ENCODE peak calls at places on chromosome 20, in eight cellular contexts. P, Z, F, E, B, L, S and M are unnamed samples.

GRCh38 chr20:53949319-53949839 is 121.0 kb downstream of the BCAS1 start:
- DNase-seq in P (peak; percentile 95), Z (peak; percentile 38), F (peak; percentile 69), E (peak; percentile 91), B (peak; percentile 98), L (peak; percentile 41), S (peak; percentile 77), M (peak; percentile 91)

GRCh38 chr20:878511-879307 is 37.4 kb downstream of the ANGPT4 start:
- DNase-seq in P (no peak), Z (no peak), F (no peak), E (peak; percentile 3), B (no peak), L (no peak), S (no peak), M (peak; percentile 41)

GRCh38 chr20:24063100-24063499 is 74.5 kb upstream of the GGTLC1 start:
- DNase-seq in P (no peak), Z (no peak), F (no peak), E (no peak), B (no peak), L (no peak), S (no peak), M (no peak)

GRCh38 chr20:57438552-57438951 is 47.4 kb downstream of the RBM38 start:
- DNase-seq in P (no peak), Z (no peak), F (no peak), E (no peak), B (no peak), L (no peak), S (no peak), M (no peak)

GRCh38 chr20:45390931-45391330 is 12.8 kb upstream of the TP53TG5 start:
- DNase-seq in P (no peak), Z (no peak), F (no peak), E (no peak), B (no peak), L (no peak), S (no peak), M (no peak)

GRCh38 chr20:23637282-23638221 is at the start of gene CST3:
- DNase-seq in P (peak; percentile 84), Z (peak; percentile 94), F (peak; percentile 96), E (peak; percentile 90), B (peak; percentile 72), L (peak; percentile 56), S (peak; percentile 95), M (peak; percentile 82)

GRCh38 chr20:8301655-8302054 is 169.6 kb downstream of the PLCB1 start:
- DNase-seq in P (no peak), Z (no peak), F (no peak), E (no peak), B (peak; percentile 76), L (no peak), S (no peak), M (peak; percentile 81)

GRCh38 chr20:40080059-40080652 is 608.9 kb downstream of the MAFB start:
- DNase-seq in P (no peak), Z (no peak), F (no peak), E (no peak), B (no peak), L (no peak), S (no peak), M (no peak)

GRCh38 chr20:58017237-58017969 is 211.1 kb downstream of the ANKRD60 start:
- DNase-seq in P (peak; percentile 69), Z (peak; percentile 26), F (no peak), E (peak; percentile 79), B (peak; percentile 83), L (no peak), S (peak; percentile 54), M (no peak)

GRCh38 chr20:36628076-36628475 is 17.9 kb downstream of the SLA2 start:
- DNase-seq in P (peak; percentile 22), Z (no peak), F (no peak), E (no peak), B (no peak), L (no peak), S (no peak), M (no peak)

GRCh38 chr20:4341804-4342560 is 326.6 kb upstream of the RNF24 start:
- DNase-seq in P (peak; percentile 26), Z (no peak), F (no peak), E (peak; percentile 69), B (peak; percentile 88), L (peak; percentile 37), S (no peak), M (peak; percentile 11)

GRCh38 chr20:884983-885952 is 30.9 kb downstream of the ANGPT4 start:
- DNase-seq in P (peak; percentile 19), Z (peak; percentile 61), F (no peak), E (peak; percentile 14), B (peak; percentile 10), L (no peak), S (peak; percentile 55), M (peak; percentile 34)

GRCh38 chr20:20872420-20872819 is 160.0 kb upstream of the RALGAPA2 start:
- DNase-seq in P (no peak), Z (no peak), F (no peak), E (no peak), B (no peak), L (no peak), S (no peak), M (no peak)

GRCh38 chr20:24653306-24653705 is 183.9 kb downstream of the SYNDIG1 start:
- DNase-seq in P (no peak), Z (no peak), F (no peak), E (no peak), B (no peak), L (no peak), S (no peak), M (no peak)

GRCh38 chr20:3088031-3088430 is 3.5 kb upstream of the AVP start:
- DNase-seq in P (no peak), Z (no peak), F (no peak), E (no peak), B (no peak), L (no peak), S (no peak), M (no peak)
- H3K4me3 ChIP-seq in P (no peak overlapping the region), Z (no peak overlapping the region), F (no peak overlapping the region), E (no peak overlapping the region), B (no peak overlapping the region), L (no peak overlapping the region), S (no peak overlapping the region), M (no peak overlapping the region)

GRCh38 chr20:43458422-43458924 is 777 bp downstream of the SRSF6 start:
- DNase-seq in P (no peak), Z (no peak), F (no peak), E (no peak), B (no peak), L (no peak), S (no peak), M (peak; percentile 27)

GRCh38 chr20:43456809-43457639 is 672 bp upstream of the SRSF6 start:
- DNase-seq in P (peak; percentile 95), Z (peak; percentile 79), F (peak; percentile 92), E (peak; percentile 88), B (peak; percentile 89), L (peak; percentile 78), S (peak; percentile 92), M (peak; percentile 94)

GRCh38 chr20:43459022-43459942 is 1.6 kb downstream of the SRSF6 start:
- DNase-seq in P (peak; percentile 12), Z (no peak), F (no peak), E (no peak), B (no peak), L (no peak), S (no peak), M (peak; percentile 18)

GRCh38 chr20:43460172-43460829 is 2.6 kb downstream of the SRSF6 start:
- DNase-seq in P (no peak), Z (no peak), F (no peak), E (no peak), B (no peak), L (no peak), S (no peak), M (no peak)

DNA sequence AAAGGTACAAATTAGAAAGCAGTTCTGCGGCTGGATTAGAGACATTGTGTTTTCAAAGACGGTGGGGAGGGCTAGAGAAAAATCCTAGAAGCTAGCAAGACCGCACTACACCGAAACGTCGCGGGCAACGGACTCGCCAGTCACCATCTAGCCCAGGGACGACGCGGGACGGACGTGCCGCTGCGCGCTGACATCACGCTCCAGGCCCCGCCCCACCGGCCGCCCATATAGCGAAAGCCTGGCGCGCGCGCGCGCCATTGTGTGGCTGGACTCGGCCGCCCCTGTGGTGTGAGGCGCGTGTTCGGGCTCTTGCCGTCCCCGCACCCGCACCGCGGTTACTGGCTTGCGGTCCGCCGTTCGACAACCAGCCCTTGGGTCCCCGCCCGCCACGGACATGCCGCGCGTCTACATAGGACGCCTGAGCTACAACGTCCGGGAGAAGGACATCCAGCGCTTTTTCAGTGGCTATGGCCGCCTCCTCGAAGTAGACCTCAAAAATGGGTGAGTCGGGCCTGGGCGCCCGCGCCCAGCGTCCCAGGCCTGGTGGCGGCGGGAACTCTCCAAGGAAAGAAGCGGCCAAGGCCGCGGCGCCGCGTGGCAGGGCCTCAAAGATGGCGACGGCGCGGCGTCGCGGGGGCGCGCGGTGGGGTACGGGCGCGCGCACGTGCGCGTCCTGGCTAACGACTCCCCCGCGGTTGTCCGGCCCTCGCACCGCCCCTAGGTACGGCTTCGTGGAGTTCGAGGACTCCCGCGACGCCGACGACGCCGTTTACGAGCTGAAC is at the start of gene SRSF6:
- DNase-seq in P (peak; percentile 89), Z (peak; percentile 95), F (peak; percentile 98), E (peak; percentile 89), B (peak; percentile 76), L (peak; percentile 22), S (peak; percentile 96), M (peak; percentile 89)
- TF ChIP-seq CTCF in P (no peak), Z (no peak), F (no peak), E (no peak), B (no peak), L (no peak), S (no peak), M (no peak)

GRCh38 chr20:15656124-15656523 is 917.1 kb downstream of the KIF16B start:
- DNase-seq in P (no peak), Z (no peak), F (no peak), E (no peak), B (no peak), L (no peak), S (no peak), M (no peak)

GRCh38 chr20:15654208-15654649 is 919.0 kb downstream of the KIF16B start:
- DNase-seq in P (peak; percentile 49), Z (no peak), F (no peak), E (no peak), B (no peak), L (peak; percentile 46), S (no peak), M (peak; percentile 20)

GRCh38 chr20:15658295-15658694 is 915.0 kb downstream of the KIF16B start:
- DNase-seq in P (no peak), Z (no peak), F (no peak), E (no peak), B (no peak), L (no peak), S (no peak), M (no peak)

GRCh38 chr20:15653396-15654207 is 919.6 kb downstream of the KIF16B start:
- DNase-seq in P (no peak), Z (no peak), F (no peak), E (no peak), B (no peak), L (no peak), S (no peak), M (no peak)
- H3K4me3 ChIP-seq in P (no peak overlapping the region), Z (no peak overlapping the region), F (no peak overlapping the region), E (no peak overlapping the region), B (no peak overlapping the region), L (no peak overlapping the region), S (no peak overlapping the region), M (no peak overlapping the region)

DNA sequence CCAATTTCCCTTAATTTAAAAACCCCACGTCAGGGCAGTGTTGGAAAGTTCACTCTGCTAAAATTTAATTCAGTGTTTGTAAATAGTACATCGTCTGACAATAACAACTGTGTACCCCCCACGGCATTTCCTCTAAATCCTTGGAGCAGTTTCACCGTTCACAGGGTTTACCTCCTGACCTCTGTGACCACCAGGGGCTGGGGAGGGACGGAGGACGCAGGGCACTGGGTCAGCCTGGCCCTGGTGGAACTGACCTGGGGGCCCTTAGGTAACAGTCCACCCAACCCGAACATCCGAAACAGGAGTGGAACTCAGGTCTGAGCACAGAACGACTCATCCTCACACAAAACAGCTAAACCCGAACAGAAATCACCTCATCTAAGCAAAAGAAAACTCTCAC is 2.1 kb downstream of the ZBTB46 start:
- DNase-seq in P (no peak), Z (no peak), F (no peak), E (no peak), B (no peak), L (no peak), S (no peak), M (no peak)
- TF ChIP-seq CTCF in P (peak; percentile 10), Z (no peak), F (no peak), E (no peak), B (no peak), L (no peak), S (no peak), M (no peak)